ENCODE peak calls at places on chromosome 17, in four cellular contexts. One of them, this sample, is unnamed.

GRCh38 chr17:4204190-4204589 is 59.6 kb downstream of the ANKFY1 start:
- DNase-seq in neural progenitor cell: no peak
- DNase-seq in stomach: no peak
- DNase-seq in body of pancreas: no peak
- DNase-seq in this sample: no peak

GRCh38 chr17:30347488-30347887 is 13.6 kb upstream of the TMIGD1 start:
- DNase-seq in body of pancreas: no peak
- DNase-seq in neural progenitor cell: no peak
- DNase-seq in stomach: no peak
- DNase-seq in this sample: no peak

GRCh38 chr17:57309479-57309878 is 53.2 kb downstream of the MSI2 start:
- DNase-seq in stomach: no peak
- DNase-seq in neural progenitor cell: no peak
- DNase-seq in body of pancreas: no peak
- DNase-seq in this sample: no peak

GRCh38 chr17:17495448-17496188 is 577 bp downstream of the RASD1 start:
- DNase-seq in body of pancreas: peak; percentile 45
- DNase-seq in stomach: no peak
- DNase-seq in neural progenitor cell: peak; percentile 63
- DNase-seq in this sample: peak; percentile 32

GRCh38 chr17:7955414-7956042 is 23.5 kb downstream of the CNTROB start:
- DNase-seq in body of pancreas: no peak
- DNase-seq in stomach: no peak
- DNase-seq in neural progenitor cell: no peak
- DNase-seq in this sample: no peak

GRCh38 chr17:11176549-11176948 is 64.5 kb upstream of the SHISA6 start:
- DNase-seq in body of pancreas: no peak
- DNase-seq in neural progenitor cell: no peak
- DNase-seq in stomach: no peak
- DNase-seq in this sample: no peak

GRCh38 chr17:12415031-12415430 is 250.7 kb upstream of the MYOCD start:
- DNase-seq in neural progenitor cell: no peak
- DNase-seq in stomach: no peak
- DNase-seq in body of pancreas: no peak
- DNase-seq in this sample: no peak

GRCh38 chr17:6752068-6752909 is 3.6 kb upstream of the XAF1 start:
- DNase-seq in stomach: no peak
- DNase-seq in neural progenitor cell: no peak
- DNase-seq in body of pancreas: peak; percentile 28
- DNase-seq in this sample: no peak

GRCh38 chr17:40485851-40486512 is 15.4 kb downstream of the TNS4 start:
- DNase-seq in stomach: no peak
- DNase-seq in body of pancreas: no peak
- DNase-seq in neural progenitor cell: no peak
- DNase-seq in this sample: no peak

GRCh38 chr17:62058611-62059010 is 6.5 kb downstream of the MED13 start:
- DNase-seq in neural progenitor cell: no peak
- DNase-seq in stomach: no peak
- DNase-seq in body of pancreas: no peak
- DNase-seq in this sample: no peak

GRCh38 chr17:10618202-10618635 is 38.9 kb downstream of the MYH3 start:
- DNase-seq in body of pancreas: peak; percentile 66
- DNase-seq in neural progenitor cell: peak; percentile 87
- DNase-seq in stomach: peak; percentile 65
- DNase-seq in this sample: peak; percentile 61

GRCh38 chr17:54992797-54993639 is 24.5 kb downstream of the STXBP4 start:
- DNase-seq in stomach: no peak
- DNase-seq in body of pancreas: no peak
- DNase-seq in neural progenitor cell: peak; percentile 63
- DNase-seq in this sample: no peak

GRCh38 chr17:81599719-81600486 is 37.0 kb downstream of the NPLOC4 start:
- DNase-seq in body of pancreas: no peak
- DNase-seq in neural progenitor cell: no peak
- DNase-seq in stomach: no peak
- DNase-seq in this sample: no peak

GRCh38 chr17:1034652-1035210 is 37.8 kb downstream of the TIMM22 start:
- DNase-seq in neural progenitor cell: no peak
- DNase-seq in stomach: no peak
- DNase-seq in body of pancreas: no peak
- DNase-seq in this sample: no peak

GRCh38 chr17:41065829-41066624 is at the start of gene KRTAP2-4:
- DNase-seq in stomach: no peak
- DNase-seq in body of pancreas: no peak
- DNase-seq in neural progenitor cell: no peak
- DNase-seq in this sample: no peak

GRCh38 chr17:72385482-72385881 is 264.7 kb downstream of the SOX9 start:
- DNase-seq in stomach: no peak
- DNase-seq in body of pancreas: no peak
- DNase-seq in neural progenitor cell: no peak
- DNase-seq in this sample: no peak

GRCh38 chr17:13635951-13636350 is 34.2 kb upstream of the HS3ST3A1 start:
- DNase-seq in stomach: no peak
- DNase-seq in body of pancreas: no peak
- DNase-seq in neural progenitor cell: no peak
- DNase-seq in this sample: no peak

GRCh38 chr17:34252138-34252889 is 2.8 kb upstream of the CCL2 start:
- DNase-seq in stomach: peak; percentile 75
- DNase-seq in neural progenitor cell: no peak
- DNase-seq in body of pancreas: peak; percentile 90
- DNase-seq in this sample: peak; percentile 99

GRCh38 chr17:12081720-12082119 is 61.0 kb downstream of the MAP2K4 start:
- DNase-seq in neural progenitor cell: no peak
- DNase-seq in body of pancreas: peak; percentile 24
- DNase-seq in stomach: no peak
- DNase-seq in this sample: no peak

GRCh38 chr17:21042434-21043295 is at the start of gene USP22:
- DNase-seq in neural progenitor cell: peak; percentile 66
- DNase-seq in stomach: peak; percentile 31
- DNase-seq in body of pancreas: no peak
- DNase-seq in this sample: no peak

GRCh38 chr17:77728022-77728671 is 230.4 kb upstream of the TNRC6C start:
- DNase-seq in stomach: no peak
- DNase-seq in body of pancreas: no peak
- DNase-seq in neural progenitor cell: no peak
- DNase-seq in this sample: no peak

GRCh38 chr17:4554441-4554996 is 665 bp downstream of the MYBBP1A start:
- DNase-seq in body of pancreas: peak; percentile 21
- DNase-seq in stomach: no peak
- DNase-seq in neural progenitor cell: no peak
- DNase-seq in this sample: no peak

GRCh38 chr17:34182036-34182803 is 72.9 kb upstream of the CCL2 start:
- DNase-seq in neural progenitor cell: no peak
- DNase-seq in body of pancreas: no peak
- DNase-seq in stomach: no peak
- DNase-seq in this sample: no peak

GRCh38 chr17:36938566-36939058 is 1.3 kb downstream of the LHX1 start:
- DNase-seq in neural progenitor cell: peak; percentile 70
- DNase-seq in stomach: no peak
- DNase-seq in body of pancreas: no peak
- DNase-seq in this sample: no peak

GRCh38 chr17:28426081-28426519 is 20.1 kb upstream of the SLC46A1 start:
- DNase-seq in neural progenitor cell: peak; percentile 54
- DNase-seq in body of pancreas: peak; percentile 16
- DNase-seq in stomach: peak; percentile 37
- DNase-seq in this sample: no peak

GRCh38 chr17:49365667-49366066 is 3.6 kb upstream of the ZNF652 start:
- DNase-seq in neural progenitor cell: peak; percentile 61
- DNase-seq in body of pancreas: no peak
- DNase-seq in stomach: no peak
- DNase-seq in this sample: peak; percentile 57

GRCh38 chr17:80036715-80037477 is 454 bp downstream of the CCDC40 start:
- DNase-seq in body of pancreas: no peak
- DNase-seq in neural progenitor cell: peak; percentile 92
- DNase-seq in stomach: no peak
- DNase-seq in this sample: no peak

GRCh38 chr17:4859816-4860625 is 26.9 kb downstream of the MINK1 start:
- DNase-seq in stomach: no peak
- DNase-seq in neural progenitor cell: no peak
- DNase-seq in body of pancreas: no peak
- DNase-seq in this sample: no peak

GRCh38 chr17:69088643-69089200 is 28.0 kb upstream of the ABCA9 start:
- DNase-seq in stomach: no peak
- DNase-seq in body of pancreas: no peak
- DNase-seq in neural progenitor cell: no peak
- DNase-seq in this sample: no peak

GRCh38 chr17:69098635-69099034 is 37.9 kb upstream of the ABCA9 start:
- DNase-seq in neural progenitor cell: no peak
- DNase-seq in body of pancreas: no peak
- DNase-seq in stomach: no peak
- DNase-seq in this sample: no peak

GRCh38 chr17:69093995-69094394 is 33.3 kb upstream of the ABCA9 start:
- DNase-seq in neural progenitor cell: no peak
- DNase-seq in body of pancreas: no peak
- DNase-seq in stomach: no peak
- DNase-seq in this sample: no peak

GRCh38 chr17:69090365-69090764 is 29.6 kb upstream of the ABCA9 start:
- DNase-seq in body of pancreas: no peak
- DNase-seq in neural progenitor cell: no peak
- DNase-seq in stomach: no peak
- DNase-seq in this sample: no peak

DNA sequence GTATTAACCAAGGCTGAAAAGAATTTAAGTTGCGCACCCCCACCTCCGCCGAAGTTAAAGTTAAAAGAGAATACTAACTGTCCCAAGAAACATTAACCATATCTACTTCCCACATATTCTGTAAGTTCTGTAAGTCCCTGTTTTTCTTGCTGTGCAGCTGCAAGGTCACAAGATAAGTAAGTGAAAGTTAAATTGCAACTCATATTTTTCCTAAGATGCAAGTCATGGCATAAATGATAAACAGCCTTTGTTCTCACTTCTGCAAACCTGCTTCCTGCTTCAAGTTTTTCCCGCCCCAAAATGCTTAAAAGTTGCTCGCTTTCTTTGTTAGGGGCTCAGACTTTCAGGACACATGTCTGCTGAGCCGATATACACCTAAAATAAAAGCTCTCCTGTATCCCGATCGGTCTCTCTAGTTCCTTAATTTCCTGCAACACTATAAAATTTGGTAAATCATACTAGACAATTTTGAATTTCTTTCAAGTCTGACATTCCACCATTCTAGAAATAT is 32.6 kb upstream of the ABCA9 start:
- DNase-seq in body of pancreas: no peak
- DNase-seq in neural progenitor cell: no peak
- DNase-seq in stomach: no peak
- DNase-seq in this sample: no peak
- H3K27ac ChIP-seq in body of pancreas: peak overlapping the region; percentile 67
- H3K27ac ChIP-seq in neural progenitor cell: no peak overlapping the region
- H3K27ac ChIP-seq in stomach: no peak overlapping the region
- H3K27ac ChIP-seq in this sample: no peak overlapping the region

GRCh38 chr17:47265983-47266541 is 12.4 kb downstream of the ITGB3 start:
- DNase-seq in body of pancreas: no peak
- DNase-seq in neural progenitor cell: no peak
- DNase-seq in stomach: no peak
- DNase-seq in this sample: no peak
- H3K27ac ChIP-seq in body of pancreas: no peak overlapping the region
- H3K27ac ChIP-seq in neural progenitor cell: no peak overlapping the region
- H3K27ac ChIP-seq in stomach: no peak overlapping the region
- H3K27ac ChIP-seq in this sample: peak overlapping the region; percentile 99

DNA sequence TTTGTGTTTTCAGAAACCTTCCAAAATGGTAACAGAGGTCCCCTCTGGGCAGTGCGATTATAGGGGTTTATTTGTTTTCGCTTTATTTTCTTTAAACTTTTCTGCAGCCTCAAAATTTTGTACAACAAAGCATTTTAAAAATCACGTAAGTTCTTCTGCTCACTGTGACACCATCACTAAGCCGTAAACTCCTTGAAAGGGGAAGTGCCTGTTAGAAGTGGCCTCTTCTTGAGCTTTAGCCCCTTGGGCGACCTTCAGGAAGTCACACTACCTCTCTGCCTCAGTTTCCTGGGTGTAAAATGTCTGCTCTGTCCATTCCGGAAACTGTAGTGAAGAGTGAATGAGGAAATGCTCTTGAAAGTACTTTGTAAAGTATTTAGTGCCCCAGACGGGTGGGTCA is 26.6 kb downstream of the ARHGAP27 start:
- DNase-seq in stomach: no peak
- DNase-seq in body of pancreas: no peak
- DNase-seq in neural progenitor cell: no peak
- DNase-seq in this sample: no peak
- H3K27ac ChIP-seq in stomach: no peak overlapping the region
- H3K27ac ChIP-seq in body of pancreas: no peak overlapping the region
- H3K27ac ChIP-seq in neural progenitor cell: no peak overlapping the region
- H3K27ac ChIP-seq in this sample: no peak overlapping the region

GRCh38 chr17:67491678-67492019 is 114.6 kb downstream of the PITPNC1 start:
- DNase-seq in neural progenitor cell: no peak
- DNase-seq in stomach: no peak
- DNase-seq in body of pancreas: peak; percentile 30
- DNase-seq in this sample: no peak
- H3K27ac ChIP-seq in neural progenitor cell: no peak overlapping the region
- H3K27ac ChIP-seq in stomach: no peak overlapping the region
- H3K27ac ChIP-seq in body of pancreas: peak overlapping the region; percentile 85
- H3K27ac ChIP-seq in this sample: peak overlapping the region; percentile 80

GRCh38 chr17:39097537-39097936 is 53.9 kb downstream of the PLXDC1 start:
- DNase-seq in body of pancreas: no peak
- DNase-seq in stomach: no peak
- DNase-seq in neural progenitor cell: no peak
- DNase-seq in this sample: no peak

GRCh38 chr17:39097159-39097519 is 54.3 kb downstream of the PLXDC1 start:
- DNase-seq in neural progenitor cell: no peak
- DNase-seq in stomach: no peak
- DNase-seq in body of pancreas: no peak
- DNase-seq in this sample: no peak

GRCh38 chr17:39095309-39095686 is 56.1 kb downstream of the PLXDC1 start:
- DNase-seq in neural progenitor cell: no peak
- DNase-seq in stomach: no peak
- DNase-seq in body of pancreas: no peak
- DNase-seq in this sample: no peak

GRCh38 chr17:39094607-39095308 is 56.7 kb downstream of the PLXDC1 start:
- DNase-seq in body of pancreas: no peak
- DNase-seq in neural progenitor cell: no peak
- DNase-seq in stomach: no peak
- DNase-seq in this sample: no peak

GRCh38 chr17:39096435-39097158 is 54.8 kb downstream of the PLXDC1 start:
- DNase-seq in neural progenitor cell: no peak
- DNase-seq in body of pancreas: no peak
- DNase-seq in stomach: no peak
- DNase-seq in this sample: no peak
- H3K27ac ChIP-seq in neural progenitor cell: no peak overlapping the region
- H3K27ac ChIP-seq in body of pancreas: peak overlapping the region; percentile 53
- H3K27ac ChIP-seq in stomach: no peak overlapping the region
- H3K27ac ChIP-seq in this sample: no peak overlapping the region

DNA sequence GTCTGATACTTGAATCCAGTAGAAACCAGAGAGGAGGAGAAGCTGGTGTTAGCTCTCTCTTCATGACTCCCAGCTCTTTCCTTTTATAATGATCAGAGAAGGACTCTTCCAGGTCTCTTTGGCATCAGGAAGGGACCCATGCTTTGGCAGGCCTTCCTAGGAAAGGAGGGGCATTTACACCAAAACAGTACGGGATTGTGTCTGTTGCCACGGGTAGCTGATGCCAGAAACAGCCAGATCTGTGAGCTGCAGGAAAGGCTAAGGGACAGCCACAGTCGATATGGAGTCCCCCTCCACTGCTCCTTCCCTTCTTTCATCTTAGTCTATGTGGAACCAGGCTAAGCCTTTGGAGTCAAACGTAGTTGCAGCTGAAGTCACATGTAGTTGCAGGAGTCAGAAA is 9.3 kb downstream of the CEP295NL start:
- DNase-seq in stomach: no peak
- DNase-seq in neural progenitor cell: no peak
- DNase-seq in body of pancreas: no peak
- DNase-seq in this sample: no peak
- H3K27ac ChIP-seq in stomach: no peak overlapping the region
- H3K27ac ChIP-seq in neural progenitor cell: no peak overlapping the region
- H3K27ac ChIP-seq in body of pancreas: no peak overlapping the region
- H3K27ac ChIP-seq in this sample: no peak overlapping the region

GRCh38 chr17:63963123-63963522 is 9.6 kb downstream of the SCN4A start:
- DNase-seq in body of pancreas: no peak
- DNase-seq in neural progenitor cell: no peak
- DNase-seq in stomach: no peak
- DNase-seq in this sample: no peak
- H3K27ac ChIP-seq in body of pancreas: peak overlapping the region; percentile 12
- H3K27ac ChIP-seq in neural progenitor cell: no peak overlapping the region
- H3K27ac ChIP-seq in stomach: peak overlapping the region; percentile 39
- H3K27ac ChIP-seq in this sample: peak overlapping the region; percentile 73